ENCODE peak calls at places on chromosomes 11 and 22, in five cellular contexts. D is memory B cell, C is AG10803, Q is activated T-cell treated with anti-CD3 and anti-CD28 coated beads for 1 hour, T is lung microvascular endothelial cell. P is an unnamed sample.

GRCh38 chr11:78080084-78080817 is 589 bp upstream of the NDUFC2 start:
- DNase-seq in D (no peak), C (no peak), Q (no peak), T (no peak), P (no peak)

GRCh38 chr11:5689551-5689983 is at the start of gene TRIM22:
- DNase-seq in D (peak), C (peak), Q (peak), T (peak), P (peak)

GRCh38 chr11:134762248-134763029 is 350.4 kb upstream of the B3GAT1 start:
- DNase-seq in D (no peak), C (peak), Q (no peak), T (no peak), P (no peak)

GRCh38 chr11:109040303-109040702 is 375.4 kb downstream of the DDX10 start:
- DNase-seq in D (no peak), C (no peak), Q (no peak), T (peak), P (no peak)

GRCh38 chr11:121930004-121930965 is 185.7 kb downstream of the BLID start:
- DNase-seq in D (no peak), C (peak), Q (no peak), T (peak), P (no peak)

GRCh38 chr11:12539570-12539969 is 134.7 kb upstream of the TEAD1 start:
- DNase-seq in D (no peak), C (peak), Q (no peak), T (peak), P (peak)

GRCh38 chr11:60633645-60634044 is 65.8 kb upstream of the MS4A8 start:
- DNase-seq in D (peak), C (no peak), Q (no peak), T (no peak), P (no peak)

GRCh38 chr11:12642040-12642439 is 32.2 kb upstream of the TEAD1 start:
- DNase-seq in D (no peak), C (peak), Q (no peak), T (peak), P (peak)

GRCh38 chr11:130441726-130442125 is 6.7 kb upstream of the ADAMTS15 start:
- DNase-seq in D (no peak), C (no peak), Q (no peak), T (no peak), P (no peak)

GRCh38 chr22:37483594-37484114 is 2.5 kb downstream of the MFNG start:
- DNase-seq in D (no peak), C (peak), Q (no peak), T (peak), P (no peak)